ENCODE peak calls at places on chromosomes 13 and 19, in five cellular contexts. One of them, this sample, is unnamed.

GRCh38 chr13:23810842-23811241 is 78.4 kb downstream of the MIPEP start:
- ATAC-seq in GM23338: peak; percentile 62
- ATAC-seq in K562: no peak
- ATAC-seq in CD4-positive, alpha-beta T cell: no peak
- ATAC-seq in Panc1: no peak
- ATAC-seq in this sample: no peak

GRCh38 chr19:39515551-39516191 is 732 bp downstream of the SELENOV start:
- ATAC-seq in GM23338: peak; percentile 82
- ATAC-seq in K562: no peak
- ATAC-seq in CD4-positive, alpha-beta T cell: peak; percentile 62
- ATAC-seq in Panc1: peak; percentile 3
- ATAC-seq in this sample: peak; percentile 28

GRCh38 chr13:105207586-105208293 is 1327.7 kb downstream of the EFNB2 start:
- ATAC-seq in GM23338: no peak
- ATAC-seq in K562: no peak
- ATAC-seq in CD4-positive, alpha-beta T cell: no peak
- ATAC-seq in Panc1: no peak
- ATAC-seq in this sample: no peak

GRCh38 chr19:47143322-47144073 is 12.9 kb downstream of the SAE1 start:
- ATAC-seq in GM23338: no peak
- ATAC-seq in K562: no peak
- ATAC-seq in CD4-positive, alpha-beta T cell: no peak
- ATAC-seq in Panc1: no peak
- ATAC-seq in this sample: peak; percentile 73

GRCh38 chr13:93146584-93147292 is 79.9 kb upstream of the GPC6 start:
- ATAC-seq in GM23338: no peak
- ATAC-seq in K562: no peak
- ATAC-seq in CD4-positive, alpha-beta T cell: no peak
- ATAC-seq in Panc1: no peak
- ATAC-seq in this sample: no peak

GRCh38 chr13:93660664-93661063 is 434.1 kb downstream of the GPC6 start:
- ATAC-seq in GM23338: no peak
- ATAC-seq in K562: no peak
- ATAC-seq in CD4-positive, alpha-beta T cell: no peak
- ATAC-seq in Panc1: no peak
- ATAC-seq in this sample: no peak

GRCh38 chr19:53394522-53394973 is 401 bp upstream of the ZNF765 start:
- ATAC-seq in GM23338: peak; percentile 47
- ATAC-seq in K562: no peak
- ATAC-seq in CD4-positive, alpha-beta T cell: no peak
- ATAC-seq in Panc1: peak; percentile 75
- ATAC-seq in this sample: peak; percentile 77

GRCh38 chr13:20624213-20624612 is 57.3 kb downstream of the IFT88 start:
- ATAC-seq in GM23338: peak; percentile 38
- ATAC-seq in K562: no peak
- ATAC-seq in CD4-positive, alpha-beta T cell: no peak
- ATAC-seq in Panc1: no peak
- ATAC-seq in this sample: no peak

GRCh38 chr19:17236414-17236716 is 9.4 kb downstream of the NR2F6 start:
- ATAC-seq in GM23338: peak; percentile 6
- ATAC-seq in K562: peak; percentile 6
- ATAC-seq in CD4-positive, alpha-beta T cell: no peak
- ATAC-seq in Panc1: peak; percentile 66
- ATAC-seq in this sample: no peak

GRCh38 chr13:49740870-49741269 is 49.6 kb upstream of the EBPL start:
- ATAC-seq in GM23338: no peak
- ATAC-seq in K562: no peak
- ATAC-seq in CD4-positive, alpha-beta T cell: no peak
- ATAC-seq in Panc1: no peak
- ATAC-seq in this sample: no peak

GRCh38 chr13:41854758-41855157 is 106.2 kb downstream of the VWA8 start:
- ATAC-seq in GM23338: no peak
- ATAC-seq in K562: peak; percentile 81
- ATAC-seq in CD4-positive, alpha-beta T cell: no peak
- ATAC-seq in Panc1: no peak
- ATAC-seq in this sample: no peak

GRCh38 chr19:1141944-1142343 is 32.1 kb downstream of the SBNO2 start:
- ATAC-seq in GM23338: no peak
- ATAC-seq in K562: no peak
- ATAC-seq in CD4-positive, alpha-beta T cell: no peak
- ATAC-seq in Panc1: no peak
- ATAC-seq in this sample: peak; percentile 49

DNA sequence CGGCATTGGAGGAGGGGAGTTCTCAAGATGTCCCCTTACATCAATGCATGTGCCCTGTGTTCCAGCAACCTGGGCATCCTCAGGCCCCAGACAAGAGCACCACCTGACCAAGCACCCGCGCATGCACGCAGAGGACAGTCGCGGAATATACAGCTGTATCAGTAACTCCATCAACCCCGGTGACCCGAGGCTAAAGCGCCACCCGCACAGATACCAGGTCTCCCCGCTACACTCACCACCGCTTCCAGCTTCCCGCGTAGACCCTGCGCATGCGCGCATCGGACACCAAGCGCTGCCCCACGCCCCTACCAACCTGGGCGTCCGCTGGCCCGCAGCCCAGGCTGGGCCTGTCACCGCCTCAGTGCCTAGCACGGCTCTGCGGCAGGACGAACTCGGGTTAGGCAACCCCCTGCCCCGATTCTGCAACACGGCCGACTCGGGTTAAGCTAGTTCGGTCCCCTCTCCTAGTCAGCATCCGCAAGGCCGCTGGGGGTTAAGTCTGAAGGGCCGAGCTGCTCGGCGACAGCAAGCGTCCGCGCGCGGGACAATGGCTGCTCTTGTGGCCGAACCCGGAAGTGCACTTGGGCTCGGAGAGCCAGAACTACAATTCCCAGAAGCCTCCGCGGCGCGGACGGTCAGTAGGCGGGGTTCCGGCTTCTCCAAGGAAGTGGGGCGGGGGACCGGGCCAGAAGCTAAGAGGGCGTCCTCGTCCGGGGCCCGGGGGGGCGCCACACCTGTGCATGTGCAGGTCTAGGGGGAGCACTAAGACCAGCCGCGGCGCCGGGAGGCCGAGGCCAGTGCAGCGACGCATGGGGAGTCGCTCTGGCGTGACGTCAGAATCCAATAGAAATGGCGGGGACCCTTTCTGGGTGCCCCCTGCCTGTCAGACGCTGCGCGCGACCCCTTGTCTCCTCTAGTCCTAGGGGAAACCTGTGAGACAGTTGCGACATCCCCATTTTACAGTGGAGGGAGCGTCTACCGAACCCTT is at the start of gene ZNF180:
- ATAC-seq in GM23338: peak; percentile 96
- ATAC-seq in K562: peak; percentile 99
- ATAC-seq in CD4-positive, alpha-beta T cell: peak; percentile 91
- ATAC-seq in Panc1: peak; percentile 95
- ATAC-seq in this sample: peak; percentile 96
- TF ChIP-seq CTCF in GM23338: peak; percentile 38
- TF ChIP-seq CTCF in K562: peak; percentile 47
- TF ChIP-seq CTCF in CD4-positive, alpha-beta T cell: peak; percentile 60
- TF ChIP-seq CTCF in Panc1: peak; percentile 57
- TF ChIP-seq CTCF in this sample: peak; percentile 91

DNA sequence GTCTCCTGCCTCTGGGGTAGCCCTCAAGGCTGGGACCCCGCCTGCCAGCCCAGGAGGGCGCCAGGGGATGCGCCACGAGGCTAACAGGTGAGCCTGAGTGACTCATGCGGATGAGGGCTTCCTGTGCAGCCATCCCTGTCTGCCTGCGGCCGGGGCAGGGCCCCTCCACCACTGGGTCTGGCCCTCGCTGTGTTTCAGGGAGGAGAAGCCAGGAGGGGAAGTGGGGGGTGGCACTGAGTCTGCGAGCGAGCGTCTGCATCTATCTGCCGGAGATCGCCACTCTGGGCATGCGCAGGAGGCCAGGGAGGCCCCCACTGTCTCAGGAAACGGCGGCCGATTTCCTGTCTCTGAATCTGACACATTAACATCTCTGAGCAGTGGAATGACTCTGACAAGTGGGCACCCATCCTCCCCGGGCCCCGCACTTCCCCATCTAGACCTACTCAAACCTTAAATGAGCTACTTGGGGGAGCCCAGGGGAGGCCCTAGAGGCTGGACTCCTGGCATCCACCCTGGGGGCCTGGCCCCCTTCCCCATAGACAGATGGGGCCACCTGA is 19.7 kb downstream of the RFX1 start:
- ATAC-seq in GM23338: peak; percentile 66
- ATAC-seq in K562: no peak
- ATAC-seq in CD4-positive, alpha-beta T cell: peak; percentile 87
- ATAC-seq in Panc1: peak; percentile 52
- ATAC-seq in this sample: peak; percentile 70
- H3K27ac ChIP-seq in GM23338: peak overlapping the region; percentile 92
- H3K27ac ChIP-seq in K562: no peak overlapping the region
- H3K27ac ChIP-seq in CD4-positive, alpha-beta T cell: peak overlapping the region; percentile 97
- H3K27ac ChIP-seq in Panc1: no peak overlapping the region
- H3K27ac ChIP-seq in this sample: peak overlapping the region; percentile 79

DNA sequence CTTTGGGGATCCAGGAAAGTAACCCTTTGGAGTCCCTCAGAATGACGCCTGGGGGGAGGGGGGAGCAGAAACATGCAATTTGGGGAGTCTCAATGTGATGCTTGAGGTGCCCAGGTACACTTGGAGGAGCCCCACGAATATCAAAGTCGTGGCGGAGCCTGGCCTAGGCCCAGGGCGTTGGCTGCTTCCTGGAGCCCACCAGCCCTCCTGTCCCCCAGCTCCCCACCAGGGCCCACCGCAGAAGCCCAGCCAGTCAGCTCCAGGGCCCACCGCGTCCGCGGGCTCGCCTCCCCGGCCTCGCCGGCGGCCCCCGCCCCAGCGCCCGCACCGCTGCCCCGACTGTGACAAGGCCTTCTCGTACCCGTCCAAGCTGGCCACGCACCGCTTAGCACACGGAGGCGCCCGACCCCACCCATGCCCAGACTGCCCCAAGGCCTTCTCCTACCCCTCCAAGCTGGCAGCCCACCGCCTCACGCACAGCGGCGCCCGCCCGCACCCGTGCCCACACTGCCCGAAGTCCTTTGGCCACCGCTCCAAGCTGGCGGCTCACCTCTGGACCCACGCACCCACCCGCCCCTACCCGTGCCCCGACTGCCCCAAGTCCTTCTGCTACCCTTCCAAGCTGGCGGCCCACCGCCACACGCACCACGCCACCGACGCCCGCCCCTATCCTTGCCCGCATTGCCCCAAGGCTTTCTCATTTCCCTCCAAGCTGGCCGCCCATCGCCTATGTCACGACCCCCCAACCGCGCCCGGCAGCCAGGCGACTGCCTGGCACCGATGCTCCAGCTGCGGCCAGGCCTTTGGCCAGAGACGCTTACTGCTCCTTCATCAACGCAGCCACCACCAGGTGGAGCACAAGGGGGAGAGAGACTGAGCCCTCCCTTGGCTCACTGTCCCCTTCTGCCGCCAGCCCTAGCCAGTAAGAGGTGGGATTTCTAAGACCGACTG is 2.1 kb downstream of the ZNF575 start:
- ATAC-seq in GM23338: peak; percentile 56
- ATAC-seq in K562: no peak
- ATAC-seq in CD4-positive, alpha-beta T cell: no peak
- ATAC-seq in Panc1: no peak
- ATAC-seq in this sample: peak; percentile 11
- TF ChIP-seq CTCF in GM23338: peak; percentile 71
- TF ChIP-seq CTCF in K562: peak; percentile 54
- TF ChIP-seq CTCF in CD4-positive, alpha-beta T cell: peak; percentile 32
- TF ChIP-seq CTCF in Panc1: peak; percentile 73
- TF ChIP-seq CTCF in this sample: peak; percentile 83

GRCh38 chr13:98675837-98676236 is 76.6 kb downstream of the SLC15A1 start:
- ATAC-seq in GM23338: no peak
- ATAC-seq in K562: no peak
- ATAC-seq in CD4-positive, alpha-beta T cell: no peak
- ATAC-seq in Panc1: no peak
- ATAC-seq in this sample: no peak

GRCh38 chr13:98677398-98677797 is 75.1 kb downstream of the SLC15A1 start:
- ATAC-seq in GM23338: no peak
- ATAC-seq in K562: no peak
- ATAC-seq in CD4-positive, alpha-beta T cell: no peak
- ATAC-seq in Panc1: no peak
- ATAC-seq in this sample: no peak

GRCh38 chr13:98676239-98676638 is 76.2 kb downstream of the SLC15A1 start:
- ATAC-seq in GM23338: no peak
- ATAC-seq in K562: no peak
- ATAC-seq in CD4-positive, alpha-beta T cell: no peak
- ATAC-seq in Panc1: no peak
- ATAC-seq in this sample: no peak

GRCh38 chr13:98674968-98675528 is 77.4 kb downstream of the SLC15A1 start:
- ATAC-seq in GM23338: peak; percentile 22
- ATAC-seq in K562: no peak
- ATAC-seq in CD4-positive, alpha-beta T cell: no peak
- ATAC-seq in Panc1: no peak
- ATAC-seq in this sample: no peak

GRCh38 chr13:98672947-98673545 is 79.4 kb downstream of the SLC15A1 start:
- ATAC-seq in GM23338: peak; percentile 87
- ATAC-seq in K562: peak; percentile 91
- ATAC-seq in CD4-positive, alpha-beta T cell: peak; percentile 46
- ATAC-seq in Panc1: peak; percentile 89
- ATAC-seq in this sample: peak; percentile 83
- H3K27ac ChIP-seq in GM23338: no peak overlapping the region
- H3K27ac ChIP-seq in K562: no peak overlapping the region
- H3K27ac ChIP-seq in CD4-positive, alpha-beta T cell: no peak overlapping the region
- H3K27ac ChIP-seq in Panc1: no peak overlapping the region
- H3K27ac ChIP-seq in this sample: no peak overlapping the region

GRCh38 chr19:35093941-35094647 is 21.5 kb upstream of the FXYD3 start:
- ATAC-seq in GM23338: no peak
- ATAC-seq in K562: no peak
- ATAC-seq in CD4-positive, alpha-beta T cell: no peak
- ATAC-seq in Panc1: no peak
- ATAC-seq in this sample: no peak

GRCh38 chr19:35093430-35093829 is 22.2 kb upstream of the FXYD3 start:
- ATAC-seq in GM23338: no peak
- ATAC-seq in K562: no peak
- ATAC-seq in CD4-positive, alpha-beta T cell: no peak
- ATAC-seq in Panc1: no peak
- ATAC-seq in this sample: no peak

GRCh38 chr19:35098413-35099049 is 17.1 kb upstream of the FXYD3 start:
- ATAC-seq in GM23338: no peak
- ATAC-seq in K562: no peak
- ATAC-seq in CD4-positive, alpha-beta T cell: no peak
- ATAC-seq in Panc1: peak; percentile 52
- ATAC-seq in this sample: no peak

GRCh38 chr19:35099155-35099896 is 16.3 kb upstream of the FXYD3 start:
- ATAC-seq in GM23338: no peak
- ATAC-seq in K562: no peak
- ATAC-seq in CD4-positive, alpha-beta T cell: no peak
- ATAC-seq in Panc1: peak; percentile 48
- ATAC-seq in this sample: no peak

DNA sequence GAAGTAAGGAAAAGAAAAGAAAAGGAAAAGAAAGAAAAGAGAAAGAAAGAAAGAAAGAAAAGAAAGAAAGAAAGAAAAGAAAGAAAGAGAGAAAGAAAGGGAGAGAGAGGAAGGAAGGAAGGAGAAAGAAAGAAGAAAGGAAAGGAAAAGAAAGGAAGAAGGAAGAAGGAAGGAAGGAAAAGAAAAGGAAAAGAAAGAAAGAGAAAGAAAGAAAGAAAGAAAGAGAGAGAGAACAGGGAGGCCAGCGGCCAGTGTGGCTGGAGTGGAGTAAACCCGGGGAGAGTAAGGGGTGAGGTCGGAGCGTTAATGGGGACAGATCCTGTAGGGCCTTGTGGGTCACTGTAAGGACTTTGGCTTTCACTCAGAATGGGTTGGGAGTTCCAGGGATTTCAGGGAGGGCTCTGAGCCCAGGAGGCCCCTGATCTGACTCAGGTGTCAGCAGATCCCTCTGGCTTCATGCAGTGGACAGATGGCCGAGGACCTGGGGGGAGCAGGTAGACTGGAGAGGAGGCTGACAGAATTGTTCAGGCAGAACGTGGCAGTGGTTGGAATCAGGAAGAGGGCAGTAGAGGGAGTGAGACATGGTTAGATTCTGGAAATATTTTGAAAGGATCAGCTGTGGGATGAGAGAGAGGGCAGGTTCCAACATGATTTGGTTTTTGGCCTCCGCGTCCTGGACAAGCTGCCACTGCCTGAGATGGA is 19.8 kb upstream of the FXYD3 start:
- ATAC-seq in GM23338: peak; percentile 16
- ATAC-seq in K562: peak; percentile 59
- ATAC-seq in CD4-positive, alpha-beta T cell: no peak
- ATAC-seq in Panc1: no peak
- ATAC-seq in this sample: no peak
- TF ChIP-seq CTCF in GM23338: no peak
- TF ChIP-seq CTCF in K562: no peak
- TF ChIP-seq CTCF in CD4-positive, alpha-beta T cell: no peak
- TF ChIP-seq CTCF in Panc1: no peak
- TF ChIP-seq CTCF in this sample: no peak